ENCODE peak calls at places on chromosomes 6 and 20, in ten cellular contexts. X is stomach; F is occipital lobe; C is activated CD4-positive, CD25-positive, alpha-beta regulatory T cell; J is fibroblast of mammary gland; I is tibial nerve; G is omental fat pad; S is colonic mucosa; O is HCEC 1CT; Z is ELR. Q is an unnamed sample.

GRCh38 chr6:137283940-137284910 is 65.0 kb upstream of the IFNGR1 start:
- DNase-seq in X (no peak), Z (peak), J (peak), O (no peak), F (no peak), S (no peak), G (no peak), I (no peak), C (no peak), Q (no peak)

GRCh38 chr6:30219244-30219643 is 6.0 kb upstream of the TRIM26 start:
- DNase-seq in Z (peak), F (peak), C (peak), O (peak), J (peak), S (peak), X (peak), I (no peak), G (no peak), Q (peak)

GRCh38 chr6:39700362-39700761 is 24.8 kb downstream of the KIF6 start:
- DNase-seq in X (no peak), S (no peak), C (no peak), G (no peak), J (no peak), Z (no peak), F (no peak), O (no peak), I (no peak), Q (no peak)

GRCh38 chr6:87212596-87212995 is 57.2 kb downstream of the ZNF292 start:
- DNase-seq in F (no peak), I (no peak), Z (no peak), C (no peak), S (no peak), G (no peak), J (no peak), O (no peak), X (no peak), Q (no peak)

GRCh38 chr6:164424489-164424888 is 884.9 kb downstream of the C6orf118 start:
- DNase-seq in O (no peak), Z (no peak), G (no peak), I (no peak), S (no peak), F (no peak), J (no peak), X (no peak), C (no peak), Q (no peak)

GRCh38 chr6:104640761-104641160 is 219.0 kb downstream of the HACE1 start:
- DNase-seq in G (no peak), S (no peak), C (no peak), O (no peak), Z (no peak), X (no peak), I (no peak), F (no peak), J (no peak), Q (no peak)

GRCh38 chr6:64969139-64969538 is 737.9 kb downstream of the EYS start:
- DNase-seq in Z (no peak), J (no peak), C (no peak), G (no peak), I (no peak), X (no peak), O (no peak), F (no peak), S (no peak), Q (no peak)

GRCh38 chr6:161212902-161213301 is 61.0 kb downstream of the AGPAT4 start:
- DNase-seq in J (no peak), F (no peak), Z (no peak), S (no peak), I (no peak), X (peak), C (no peak), G (no peak), O (no peak), Q (no peak)

GRCh38 chr20:44616604-44616964 is 34.2 kb downstream of the PKIG start:
- DNase-seq in C (no peak), I (no peak), O (no peak), Z (no peak), S (peak), F (no peak), X (peak), J (no peak), G (no peak), Q (no peak)

GRCh38 chr20:46220808-46221207 is 87.5 kb downstream of the CDH22 start:
- DNase-seq in J (no peak), I (no peak), X (no peak), S (no peak), Z (peak), F (peak), C (no peak), O (no peak), G (no peak), Q (peak)

GRCh38 chr20:16020971-16021370 is 552.3 kb downstream of the KIF16B start:
- DNase-seq in O (no peak), S (no peak), G (no peak), I (no peak), X (no peak), Z (peak), F (no peak), J (peak), C (no peak), Q (no peak)

GRCh38 chr6:157107915-157108651 is 215.2 kb downstream of the TMEM242 start:
- DNase-seq in X (no peak), S (no peak), Z (peak), J (peak), G (no peak), O (peak), C (no peak), F (no peak), I (no peak), Q (peak)

GRCh38 chr6:40125680-40126079 is 191.4 kb upstream of the MOCS1 start:
- DNase-seq in J (no peak), X (no peak), S (no peak), I (no peak), C (no peak), O (no peak), F (no peak), Z (no peak), G (no peak), Q (no peak)

GRCh38 chr6:43771858-43772570 is 2.0 kb downstream of the VEGFA start:
- DNase-seq in X (peak), Z (peak), F (peak), S (peak), I (peak), J (no peak), O (peak), G (no peak), C (no peak), Q (peak)

GRCh38 chr6:150514806-150515362 is 84.8 kb upstream of the PLEKHG1 start:
- DNase-seq in F (no peak), C (no peak), I (no peak), Z (no peak), G (no peak), J (no peak), X (no peak), O (no peak), S (no peak), Q (no peak)